ENCODE peak calls at places on chromosomes 12 and 14, in eight cellular contexts. U is thoracic aorta, F is sigmoid colon, G is tibial nerve, J is esophagus squamous epithelium, I is cardiac muscle cell, Q is aorta, P is A673. T is an unnamed sample.

GRCh38 chr12:105226219-105226618 is 9.8 kb downstream of the APPL2 start:
- DNase-seq in U (peak), F (peak), G (peak), J (no peak), I (no peak), Q (peak), P (peak), T (peak)

GRCh38 chr12:110579239-110579888 is 3.8 kb downstream of the PPTC7 start:
- DNase-seq in U (no peak), F (no peak), G (no peak), J (no peak), I (no peak), Q (no peak), P (no peak), T (no peak)

GRCh38 chr14:76867536-76868452 is 41.6 kb downstream of the LRRC74A start:
- DNase-seq in U (no peak), F (no peak), G (no peak), J (no peak), I (no peak), Q (peak), P (peak), T (no peak)

GRCh38 chr12:31019561-31020308 is 53.9 kb upstream of the DDX11 start:
- DNase-seq in U (no peak), F (peak), G (no peak), J (no peak), I (no peak), Q (no peak), P (no peak), T (no peak)

GRCh38 chr14:30808576-30808975 is 65.8 kb upstream of the COCH start:
- DNase-seq in U (no peak), F (no peak), G (no peak), J (no peak), I (no peak), Q (no peak), P (no peak), T (peak)

GRCh38 chr14:61472801-61473376 is 151.5 kb downstream of the PRKCH start:
- DNase-seq in U (no peak), F (no peak), G (no peak), J (no peak), I (no peak), Q (no peak), P (no peak), T (no peak)

GRCh38 chr14:32593290-32593942 is 264.3 kb downstream of the AKAP6 start:
- DNase-seq in U (no peak), F (no peak), G (no peak), J (no peak), I (no peak), Q (no peak), P (no peak), T (peak)

GRCh38 chr12:106753526-106753925 is 21.0 kb upstream of the RIC8B start:
- DNase-seq in U (no peak), F (no peak), G (no peak), J (peak), I (no peak), Q (no peak), P (no peak), T (no peak)

GRCh38 chr14:55427439-55427838 is 13.0 kb downstream of the TBPL2 start:
- DNase-seq in U (no peak), F (no peak), G (no peak), J (no peak), I (no peak), Q (no peak), P (no peak), T (peak)

GRCh38 chr14:21669284-21669683 is 4.3 kb downstream of the OR4E1 start:
- DNase-seq in U (no peak), F (no peak), G (no peak), J (no peak), I (no peak), Q (no peak), P (no peak), T (no peak)

GRCh38 chr12:1083888-1084262 is 92.9 kb downstream of the ERC1 start:
- DNase-seq in U (peak), F (no peak), G (no peak), J (no peak), I (peak), Q (no peak), P (peak), T (peak)

GRCh38 chr12:80936353-80936641 is 1.4 kb downstream of the LIN7A start:
- DNase-seq in U (no peak), F (peak), G (no peak), J (no peak), I (peak), Q (no peak), P (peak), T (no peak)

GRCh38 chr12:130916251-130916911 is 37.3 kb upstream of the ADGRD1 start:
- DNase-seq in U (no peak), F (peak), G (no peak), J (no peak), I (peak), Q (peak), P (peak), T (no peak)

GRCh38 chr12:101670007-101670671 is 27.3 kb upstream of the CHPT1 start:
- DNase-seq in U (no peak), F (no peak), G (no peak), J (no peak), I (peak), Q (no peak), P (peak), T (peak)

GRCh38 chr12:107331912-107332311 is 238.6 kb upstream of the CRY1 start:
- DNase-seq in U (no peak), F (no peak), G (no peak), J (no peak), I (no peak), Q (no peak), P (no peak), T (no peak)

GRCh38 chr14:20551606-20552005 is 9.2 kb downstream of the RNASE9 start:
- DNase-seq in U (no peak), F (no peak), G (no peak), J (no peak), I (no peak), Q (no peak), P (no peak), T (no peak)

GRCh38 chr14:21917699-21918436 is 244.2 kb upstream of the OR4E1 start:
- DNase-seq in U (no peak), F (no peak), G (no peak), J (no peak), I (peak), Q (no peak), P (peak), T (peak)

GRCh38 chr14:19743256-19743655 is at the start of gene OR4Q3:
- DNase-seq in U (no peak), F (no peak), G (no peak), J (no peak), I (no peak), Q (no peak), P (no peak), T (no peak)

GRCh38 chr14:90061849-90062794 is at the start of gene KCNK13:
- DNase-seq in U (no peak), F (no peak), G (no peak), J (no peak), I (peak), Q (peak), P (peak), T (no peak)

GRCh38 chr12:28681980-28682379 is 467.1 kb upstream of the FAR2 start:
- DNase-seq in U (no peak), F (no peak), G (no peak), J (no peak), I (no peak), Q (no peak), P (no peak), T (no peak)

GRCh38 chr12:93325855-93326254 is 51.9 kb upstream of the NUDT4 start:
- DNase-seq in U (no peak), F (no peak), G (no peak), J (no peak), I (no peak), Q (no peak), P (no peak), T (peak)

GRCh38 chr12:75660805-75661404 is 149.5 kb upstream of the KRR1 start:
- DNase-seq in U (no peak), F (no peak), G (no peak), J (no peak), I (no peak), Q (no peak), P (no peak), T (peak)

GRCh38 chr12:76375939-76376338 is 27.7 kb upstream of the BBS10 start:
- DNase-seq in U (no peak), F (no peak), G (no peak), J (no peak), I (no peak), Q (no peak), P (no peak), T (no peak)

GRCh38 chr12:116123511-116124258 is 153.8 kb downstream of the MED13L start:
- DNase-seq in U (no peak), F (no peak), G (no peak), J (no peak), I (peak), Q (no peak), P (peak), T (peak)

GRCh38 chr14:36604757-36605505 is 22.5 kb upstream of the NKX2-8 start:
- DNase-seq in U (no peak), F (no peak), G (no peak), J (no peak), I (peak), Q (no peak), P (peak), T (peak)

GRCh38 chr12:93571854-93572711 is at the start of gene SOCS2:
- DNase-seq in U (no peak), F (peak), G (no peak), J (no peak), I (peak), Q (peak), P (no peak), T (peak)

GRCh38 chr12:26580619-26581018 is 252.4 kb downstream of the ITPR2 start:
- DNase-seq in U (no peak), F (no peak), G (no peak), J (no peak), I (no peak), Q (no peak), P (no peak), T (no peak)

GRCh38 chr14:22210906-22211305 is 378.1 kb downstream of the DAD1 start:
- DNase-seq in U (no peak), F (no peak), G (no peak), J (no peak), I (no peak), Q (no peak), P (no peak), T (no peak)

GRCh38 chr12:40149673-40150260 is 43.9 kb upstream of the SLC2A13 start:
- DNase-seq in U (no peak), F (no peak), G (no peak), J (no peak), I (no peak), Q (no peak), P (no peak), T (no peak)

GRCh38 chr12:21665816-21666215 is 8.2 kb upstream of the LDHB start:
- DNase-seq in U (no peak), F (no peak), G (no peak), J (no peak), I (no peak), Q (no peak), P (no peak), T (no peak)

GRCh38 chr14:91059576-91060471 is 617 bp downstream of the RPS6KA5 start:
- DNase-seq in U (no peak), F (peak), G (peak), J (no peak), I (peak), Q (peak), P (peak), T (no peak)

GRCh38 chr14:58637040-58637390 is 747 bp upstream of the DACT1 start:
- DNase-seq in U (peak), F (peak), G (no peak), J (no peak), I (peak), Q (peak), P (peak), T (peak)

GRCh38 chr14:75242546-75243273 is 35.9 kb upstream of the FOS start:
- DNase-seq in U (no peak), F (no peak), G (no peak), J (no peak), I (peak), Q (no peak), P (peak), T (peak)

GRCh38 chr12:44509471-44509870 is 366.6 kb downstream of the NELL2 start:
- DNase-seq in U (no peak), F (no peak), G (no peak), J (no peak), I (no peak), Q (no peak), P (peak), T (peak)

GRCh38 chr12:92961949-92962348 is 32.9 kb upstream of the EEA1 start:
- DNase-seq in U (no peak), F (no peak), G (no peak), J (no peak), I (no peak), Q (no peak), P (peak), T (no peak)

GRCh38 chr12:39813776-39814175 is 194.2 kb upstream of the ABCD2 start:
- DNase-seq in U (no peak), F (no peak), G (no peak), J (no peak), I (no peak), Q (no peak), P (peak), T (no peak)

DNA sequence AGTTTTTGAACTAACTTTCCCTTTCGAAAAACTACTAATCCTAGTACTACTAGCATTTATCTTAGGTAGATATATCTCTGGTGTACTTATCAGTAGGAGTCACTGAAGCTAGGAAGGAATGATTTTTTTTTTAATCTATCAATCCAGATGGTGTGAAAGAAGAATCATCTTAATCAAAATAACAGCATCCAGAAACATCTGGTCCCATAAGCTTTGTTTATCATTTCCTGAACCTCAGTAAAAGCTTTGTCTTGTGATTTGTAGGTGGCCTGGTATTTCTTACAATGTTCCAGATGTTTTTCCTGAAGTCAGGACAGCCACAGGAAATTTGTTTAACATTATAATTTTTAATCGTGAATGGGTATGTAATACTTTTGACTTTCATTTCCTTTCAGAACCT is 28.0 kb upstream of the LUM start:
- DNase-seq in U (no peak), F (no peak), G (no peak), J (no peak), I (no peak), Q (no peak), P (peak), T (no peak)
- H3K4me3 ChIP-seq in U (no peak), F (no peak), G (no peak), J (no peak), I (no peak), Q (no peak), P (no peak), T (no peak)

DNA sequence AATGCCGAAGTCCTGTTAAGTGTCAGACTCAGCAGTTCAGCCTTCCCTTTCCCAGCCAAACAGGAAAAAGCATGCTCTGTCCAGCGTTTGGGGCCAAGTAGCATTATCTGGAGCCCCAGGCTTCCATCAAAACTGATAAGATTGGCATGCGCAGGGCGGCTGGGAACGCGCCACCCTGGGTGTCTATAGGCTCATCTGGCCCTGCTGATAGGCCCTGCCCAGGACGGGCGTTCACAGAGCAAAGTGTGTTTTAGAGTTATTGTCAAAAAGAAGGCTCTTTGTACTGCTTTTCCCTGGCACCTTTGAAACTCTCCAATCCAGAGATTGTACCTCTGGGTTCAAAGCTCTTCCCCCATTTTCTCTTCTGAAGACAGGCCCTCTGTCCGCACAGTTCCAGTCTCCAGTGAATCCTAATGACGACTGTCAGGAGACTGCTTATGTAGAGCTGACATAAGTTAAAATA is at the start of gene ART4:
- DNase-seq in U (no peak), F (no peak), G (no peak), J (no peak), I (no peak), Q (peak), P (no peak), T (no peak)
- H3K4me3 ChIP-seq in U (peak), F (no peak), G (no peak), J (no peak), I (no peak), Q (peak), P (no peak), T (no peak)

GRCh38 chr12:23536293-23536692 is 413.2 kb downstream of the SOX5 start:
- DNase-seq in U (no peak), F (no peak), G (no peak), J (peak), I (no peak), Q (no peak), P (no peak), T (no peak)

GRCh38 chr12:23534196-23534595 is 415.3 kb downstream of the SOX5 start:
- DNase-seq in U (no peak), F (no peak), G (no peak), J (no peak), I (no peak), Q (no peak), P (no peak), T (no peak)

GRCh38 chr12:23533295-23533694 is 416.2 kb downstream of the SOX5 start:
- DNase-seq in U (no peak), F (no peak), G (no peak), J (no peak), I (no peak), Q (no peak), P (no peak), T (no peak)

GRCh38 chr12:23533699-23534098 is 415.8 kb downstream of the SOX5 start:
- DNase-seq in U (no peak), F (no peak), G (no peak), J (no peak), I (no peak), Q (no peak), P (no peak), T (no peak)

GRCh38 chr12:23535441-23535840 is 414.0 kb downstream of the SOX5 start:
- DNase-seq in U (no peak), F (no peak), G (no peak), J (no peak), I (no peak), Q (no peak), P (no peak), T (no peak)
- H3K4me3 ChIP-seq in U (no peak), F (no peak), G (no peak), J (no peak), I (no peak), Q (no peak), P (no peak), T (no peak)

DNA sequence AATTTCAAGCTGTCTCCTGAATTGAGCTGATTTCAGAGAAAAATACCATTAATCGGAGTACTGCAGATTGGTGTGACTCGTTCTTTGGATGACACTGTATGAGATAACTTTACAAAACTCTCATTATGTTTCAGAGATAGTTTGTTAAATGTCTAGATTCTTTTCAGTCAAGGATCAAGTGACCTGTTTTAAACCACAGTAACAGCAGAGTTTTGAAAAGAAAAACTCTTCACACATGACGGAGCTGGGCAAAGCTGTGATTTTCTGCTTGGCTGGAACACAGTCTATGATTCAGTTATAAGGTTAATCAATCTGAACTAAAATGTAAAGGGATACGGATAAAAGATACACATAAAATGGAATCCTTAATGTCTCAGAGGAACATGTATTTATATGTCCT is 573.2 kb downstream of the PRKD1 start:
- DNase-seq in U (no peak), F (no peak), G (no peak), J (no peak), I (no peak), Q (no peak), P (no peak), T (no peak)
- H3K4me3 ChIP-seq in U (no peak), F (no peak), G (no peak), J (no peak), I (no peak), Q (no peak), P (no peak), T (no peak)

GRCh38 chr12:120236124-120236398 is 29.5 kb downstream of the PXN start:
- DNase-seq in U (no peak), F (no peak), G (no peak), J (no peak), I (no peak), Q (no peak), P (no peak), T (no peak)

GRCh38 chr12:120238224-120238616 is 27.3 kb downstream of the PXN start:
- DNase-seq in U (no peak), F (peak), G (no peak), J (no peak), I (no peak), Q (no peak), P (no peak), T (no peak)

GRCh38 chr12:120238839-120239445 is 26.6 kb downstream of the PXN start:
- DNase-seq in U (no peak), F (no peak), G (no peak), J (no peak), I (no peak), Q (no peak), P (no peak), T (no peak)

GRCh38 chr12:120234643-120235368 is 30.7 kb downstream of the PXN start:
- DNase-seq in U (peak), F (peak), G (peak), J (no peak), I (peak), Q (peak), P (peak), T (peak)

DNA sequence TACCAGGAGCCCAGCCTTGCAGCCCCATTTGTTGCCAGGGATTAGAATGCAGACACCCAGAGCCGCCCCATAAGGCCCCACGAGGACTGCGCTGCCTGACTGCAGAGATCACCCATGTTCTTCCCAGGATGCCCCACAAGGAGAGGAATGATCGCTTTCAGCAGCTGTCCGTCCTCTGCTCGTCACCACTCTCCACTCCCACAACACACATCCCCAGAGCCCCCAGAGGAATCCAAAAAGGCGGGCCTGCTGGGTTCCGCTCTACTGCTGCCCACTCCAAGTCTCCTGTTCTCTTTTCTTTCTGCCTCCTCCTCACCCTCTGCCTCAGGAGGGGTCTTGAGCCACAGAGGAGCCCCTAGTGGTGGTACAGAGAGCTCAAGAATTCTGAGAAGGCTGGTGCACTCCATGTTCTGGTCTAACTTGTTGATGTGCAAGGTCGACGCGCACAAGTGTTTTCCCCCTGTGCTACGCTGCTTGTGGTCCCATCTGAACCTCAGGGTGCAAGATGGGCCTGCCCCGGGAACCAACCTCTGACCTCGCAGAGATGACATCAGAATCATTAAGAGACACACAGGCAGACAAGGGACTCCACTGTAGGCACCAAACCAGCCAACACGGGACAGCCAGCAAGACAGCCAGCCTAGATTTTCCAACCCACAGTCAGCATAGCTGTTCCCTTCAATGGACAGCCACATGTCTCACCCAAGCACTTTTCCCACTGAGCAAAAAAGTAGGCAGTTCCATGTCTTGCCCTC is 30.0 kb downstream of the PXN start:
- DNase-seq in U (no peak), F (no peak), G (no peak), J (no peak), I (peak), Q (no peak), P (peak), T (no peak)
- H3K4me3 ChIP-seq in U (peak), F (no peak), G (no peak), J (no peak), I (no peak), Q (no peak), P (no peak), T (peak)

T was measured in astrocyte.